ENCODE peak calls at places on chromosome 22, in five cellular contexts. T is activated naive CD8-positive, alpha-beta T cell treated with anti-CD3 and anti-CD28 coated beads, Interleukin-2, amount 50 U/mL, for 16 hours; S is uterus; R is renal cortical epithelial cell; K is AML-193. Q is an unnamed sample.

GRCh38 chr22:42229455-42230149 is 40.9 kb downstream of the TCF20 start:
- DNase-seq in T (no peak), S (peak; percentile 48), R (no peak), K (no peak), Q (no peak)

GRCh38 chr22:38760477-38761201 is 4.8 kb upstream of the SUN2 start:
- DNase-seq in T (no peak), S (no peak), R (no peak), K (no peak), Q (peak; percentile 38)

GRCh38 chr22:37504964-37505363 is 14.3 kb downstream of the CARD10 start:
- DNase-seq in T (no peak), S (no peak), R (no peak), K (no peak), Q (no peak)

GRCh38 chr22:22791438-22792181 is 96.0 kb upstream of the IGLL5 start:
- DNase-seq in T (no peak), S (no peak), R (no peak), K (no peak), Q (no peak)

GRCh38 chr22:27331526-27332281 is 469.9 kb downstream of the MN1 start:
- DNase-seq in T (no peak), S (no peak), R (peak; percentile 73), K (no peak), Q (peak; percentile 26)

GRCh38 chr22:30650508-30651116 is 15.0 kb downstream of the SLC35E4 start:
- DNase-seq in T (no peak), S (no peak), R (no peak), K (no peak), Q (no peak)

GRCh38 chr22:43176090-43176489 is 10.8 kb downstream of the TTLL12 start:
- DNase-seq in T (no peak), S (no peak), R (no peak), K (no peak), Q (no peak)

GRCh38 chr22:25081409-25081824 is 118.2 kb upstream of the CRYBB3 start:
- DNase-seq in T (no peak), S (no peak), R (peak; percentile 53), K (no peak), Q (peak; percentile 41)